ENCODE peak calls at places on chromosomes 6 and 20, in eight cellular contexts. O is RWPE1, Z is HTR-8/SVneo, U is hippocampal formation, L is AG09309, M is type B pancreatic cell, K is SHP77, J is GOT3. P is an unnamed sample.

GRCh38 chr20:8161262-8162071 is 29.4 kb downstream of the PLCB1 start:
- DNase-seq in O (no peak), Z (no peak), U (no peak), L (no peak), M (no peak), K (no peak), J (no peak), P (no peak)

GRCh38 chr20:34141293-34141692 is 29.2 kb upstream of the EIF2S2 start:
- DNase-seq in O (no peak), Z (no peak), U (no peak), L (no peak), M (no peak), K (no peak), J (no peak), P (no peak)

GRCh38 chr6:112216699-112217551 is 37.4 kb downstream of the LAMA4 start:
- DNase-seq in O (peak; percentile 77), Z (peak; percentile 48), U (no peak), L (peak; percentile 61), M (no peak), K (no peak), J (no peak), P (no peak)

GRCh38 chr6:80197474-80197873 is 91.0 kb downstream of the BCKDHB start:
- DNase-seq in O (no peak), Z (no peak), U (no peak), L (peak; percentile 62), M (no peak), K (no peak), J (no peak), P (no peak)

GRCh38 chr6:13465734-13466133 is 21.7 kb downstream of the GFOD1 start:
- DNase-seq in O (no peak), Z (no peak), U (no peak), L (no peak), M (no peak), K (no peak), J (no peak), P (no peak)

GRCh38 chr20:17617212-17617867 is 47.5 kb downstream of the DSTN start:
- DNase-seq in O (peak; percentile 54), Z (peak; percentile 69), U (peak; percentile 58), L (no peak), M (peak; percentile 73), K (peak; percentile 90), J (no peak), P (peak; percentile 37)

GRCh38 chr6:167140589-167141474 is 16.9 kb downstream of the GPR31 start:
- DNase-seq in O (no peak), Z (no peak), U (no peak), L (no peak), M (no peak), K (no peak), J (no peak), P (no peak)

GRCh38 chr6:53524455-53524815 is 20.5 kb downstream of the GCLC start:
- DNase-seq in O (peak; percentile 42), Z (peak; percentile 27), U (no peak), L (no peak), M (no peak), K (no peak), J (no peak), P (no peak)

GRCh38 chr20:63657260-63657936 is 714 bp upstream of the RTEL1 start:
- DNase-seq in O (no peak), Z (no peak), U (no peak), L (no peak), M (no peak), K (peak; percentile 32), J (no peak), P (no peak)

GRCh38 chr6:155261146-155261900 is 2.5 kb upstream of the CLDN20 start:
- DNase-seq in O (no peak), Z (no peak), U (no peak), L (no peak), M (no peak), K (no peak), J (no peak), P (no peak)

GRCh38 chr6:170344631-170345576 is 38.3 kb downstream of the FAM120B start:
- DNase-seq in O (peak; percentile 74), Z (peak; percentile 63), U (no peak), L (peak; percentile 3), M (no peak), K (no peak), J (no peak), P (no peak)

GRCh38 chr6:16741112-16742016 is 19.9 kb downstream of the ATXN1 start:
- DNase-seq in O (peak; percentile 55), Z (no peak), U (no peak), L (peak; percentile 94), M (no peak), K (no peak), J (no peak), P (no peak)

GRCh38 chr6:47256981-47257730 is 52.5 kb downstream of the TNFRSF21 start:
- DNase-seq in O (no peak), Z (no peak), U (no peak), L (no peak), M (no peak), K (no peak), J (no peak), P (no peak)

GRCh38 chr6:75896526-75896925 is 147.5 kb downstream of the MYO6 start:
- DNase-seq in O (no peak), Z (no peak), U (no peak), L (no peak), M (no peak), K (no peak), J (no peak), P (no peak)